ENCODE peak calls at places on chromosomes 3 and 15, in five cellular contexts. Y is body of pancreas, R is upper lobe of right lung, A is tibial artery, Z is fibroblast of lung. P is an unnamed sample.
A peak's percentile ranks its signal among the peaks of the same experiment; 100 is the strongest.

GRCh38 chr3:189563841-189564563 is 67.2 kb upstream of the TP63 start:
- DNase-seq in Y (no peak), R (no peak), A (no peak), Z (peak; percentile 97), P (peak; percentile 56)

GRCh38 chr3:40464339-40465110 is 7.4 kb downstream of the RPL14 start:
- DNase-seq in Y (no peak), R (no peak), A (no peak), Z (no peak), P (no peak)

GRCh38 chr3:9079674-9080073 is 116.4 kb upstream of the RAD18 start:
- DNase-seq in Y (no peak), R (no peak), A (no peak), Z (no peak), P (no peak)

GRCh38 chr15:75663931-75664421 is 16.3 kb downstream of the SNX33 start:
- DNase-seq in Y (peak; percentile 45), R (no peak), A (no peak), Z (no peak), P (no peak)

GRCh38 chr3:197487911-197488391 is 67.8 kb downstream of the BDH1 start:
- DNase-seq in Y (no peak), R (no peak), A (no peak), Z (peak; percentile 99), P (peak; percentile 88)

GRCh38 chr3:59764131-59764530 is 714.3 kb upstream of the CFAP20DC start:
- DNase-seq in Y (no peak), R (no peak), A (no peak), Z (peak; percentile 39), P (no peak)

GRCh38 chr3:142997330-142997729 is 4.0 kb upstream of the U2SURP start:
- DNase-seq in Y (no peak), R (no peak), A (no peak), Z (peak; percentile 36), P (peak; percentile 32)

GRCh38 chr15:69060744-69061143 is 46.2 kb downstream of the NOX5 start:
- DNase-seq in Y (no peak), R (no peak), A (no peak), Z (no peak), P (no peak)

GRCh38 chr15:19973718-19974117 is 567.9 kb downstream of the GOLGA6L6 start:
- DNase-seq in Y (no peak), R (no peak), A (no peak), Z (no peak), P (no peak)

GRCh38 chr3:76096836-76097587 is 311.7 kb upstream of the ZNF717 start:
- DNase-seq in Y (no peak), R (no peak), A (no peak), Z (peak; percentile 33), P (no peak)

GRCh38 chr15:39720721-39721611 is 61.7 kb downstream of the FSIP1 start:
- DNase-seq in Y (no peak), R (no peak), A (no peak), Z (peak; percentile 91), P (peak; percentile 75)

GRCh38 chr3:171514466-171514865 is 54.3 kb upstream of the TNIK start:
- DNase-seq in Y (no peak), R (no peak), A (no peak), Z (no peak), P (no peak)

GRCh38 chr3:146133436-146133835 is 27.5 kb downstream of the PLOD2 start:
- DNase-seq in Y (no peak), R (no peak), A (no peak), Z (peak; percentile 53), P (no peak)

GRCh38 chr15:66739287-66739686 is 37.3 kb downstream of the SMAD6 start:
- DNase-seq in Y (no peak), R (peak; percentile 43), A (no peak), Z (no peak), P (no peak)

GRCh38 chr15:72948662-72949061 is 103.6 kb upstream of the NEO1 start:
- DNase-seq in Y (no peak), R (no peak), A (no peak), Z (no peak), P (no peak)

GRCh38 chr15:74402873-74403589 is 30.7 kb downstream of the SEMA7A start:
- DNase-seq in Y (no peak), R (no peak), A (no peak), Z (no peak), P (no peak)

GRCh38 chr3:182959474-182960350 is 20.6 kb downstream of the DCUN1D1 start:
- DNase-seq in Y (no peak), R (no peak), A (no peak), Z (no peak), P (no peak)

GRCh38 chr3:2061360-2061759 is 37.3 kb upstream of the CNTN4 start:
- DNase-seq in Y (no peak), R (no peak), A (no peak), Z (no peak), P (no peak)

GRCh38 chr15:63030101-63030528 is 12.4 kb upstream of the TPM1 start:
- DNase-seq in Y (no peak), R (no peak), A (peak; percentile 84), Z (peak; percentile 62), P (peak; percentile 52)

GRCh38 chr15:81168680-81169079 is 28.0 kb upstream of the IL16 start:
- DNase-seq in Y (no peak), R (no peak), A (no peak), Z (no peak), P (no peak)

GRCh38 chr15:101250331-101250730 is 1.5 kb downstream of the CHSY1 start:
- DNase-seq in Y (no peak), R (no peak), A (no peak), Z (peak; percentile 90), P (peak; percentile 73)

GRCh38 chr15:101252836-101253235 is 988 bp upstream of the CHSY1 start:
- DNase-seq in Y (no peak), R (no peak), A (no peak), Z (no peak), P (no peak)

GRCh38 chr15:101254157-101255065 is 2.6 kb upstream of the CHSY1 start:
- DNase-seq in Y (no peak), R (no peak), A (no peak), Z (no peak), P (no peak)

GRCh38 chr15:101250931-101251829 is 668 bp downstream of the CHSY1 start:
- DNase-seq in Y (peak; percentile 44), R (no peak), A (peak; percentile 74), Z (peak; percentile 50), P (no peak)

GRCh38 chr15:101251830-101252820 is at the start of gene CHSY1:
- DNase-seq in Y (peak; percentile 89), R (peak; percentile 97), A (peak; percentile 96), Z (peak; percentile 94), P (peak; percentile 96)
- TF ChIP-seq CTCF in Y (no peak), R (peak; percentile 19), A (peak; percentile 10), Z (no peak), P (peak; percentile 8)

GRCh38 chr15:27985099-27985498 is 114.0 kb downstream of the OCA2 start:
- DNase-seq in Y (no peak), R (no peak), A (no peak), Z (no peak), P (no peak)

GRCh38 chr15:27989428-27989827 is 109.7 kb downstream of the OCA2 start:
- DNase-seq in Y (no peak), R (no peak), A (no peak), Z (no peak), P (no peak)

GRCh38 chr15:27977656-27978055 is 121.5 kb downstream of the OCA2 start:
- DNase-seq in Y (no peak), R (no peak), A (no peak), Z (peak; percentile 29), P (no peak)

GRCh38 chr15:27983496-27983895 is 115.6 kb downstream of the OCA2 start:
- DNase-seq in Y (no peak), R (no peak), A (no peak), Z (no peak), P (no peak)
- H3K4me3 ChIP-seq in Y (no peak overlapping the region), R (no peak overlapping the region), A (no peak overlapping the region), Z (no peak overlapping the region), P (no peak overlapping the region)

GRCh38 chr15:93086791-93087190 is 2.2 kb downstream of the RGMA start:
- DNase-seq in Y (no peak), R (no peak), A (no peak), Z (no peak), P (no peak)

GRCh38 chr15:93088981-93089854 is at the start of gene RGMA:
- DNase-seq in Y (peak; percentile 25), R (peak; percentile 66), A (no peak), Z (no peak), P (no peak)

GRCh38 chr15:93089855-93090305 is 869 bp upstream of the RGMA start:
- DNase-seq in Y (no peak), R (no peak), A (no peak), Z (no peak), P (no peak)

GRCh38 chr15:93088200-93088980 is 621 bp downstream of the RGMA start:
- DNase-seq in Y (peak; percentile 34), R (peak; percentile 70), A (no peak), Z (peak; percentile 18), P (no peak)

GRCh38 chr15:93087825-93088199 is 1.2 kb downstream of the RGMA start:
- DNase-seq in Y (peak; percentile 82), R (peak; percentile 82), A (peak; percentile 86), Z (peak; percentile 44), P (peak; percentile 64)
- TF ChIP-seq CTCF in Y (peak; percentile 96), R (peak; percentile 86), A (peak; percentile 86), Z (peak; percentile 73), P (peak; percentile 84)

GRCh38 chr3:152779649-152780048 is 55.3 kb upstream of the P2RY1 start:
- DNase-seq in Y (no peak), R (no peak), A (no peak), Z (peak; percentile 65), P (no peak)
- H3K4me3 ChIP-seq in Y (no peak overlapping the region), R (no peak overlapping the region), A (no peak overlapping the region), Z (no peak overlapping the region), P (no peak overlapping the region)

DNA sequence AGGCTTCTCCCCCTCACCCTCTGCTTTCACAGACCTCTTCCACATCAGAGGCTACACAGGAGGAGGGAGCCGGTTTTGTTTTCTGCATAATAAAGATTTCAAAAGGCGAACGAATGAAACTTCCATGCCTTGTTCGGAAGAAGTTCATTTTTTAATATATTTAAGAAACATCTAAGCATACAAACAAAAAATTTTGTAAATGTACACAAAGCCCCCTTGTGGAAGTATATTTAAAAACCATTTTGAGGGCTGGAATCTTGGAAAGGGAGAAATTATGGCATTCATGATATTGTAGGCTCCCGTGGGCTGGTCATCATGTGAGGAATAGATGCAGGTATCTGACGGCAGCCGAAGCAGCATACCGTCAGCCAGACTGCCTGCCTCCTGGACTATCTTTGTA is 90.4 kb downstream of the MECOM start:
- DNase-seq in Y (no peak), R (no peak), A (no peak), Z (no peak), P (no peak)
- TF ChIP-seq CTCF in Y (no peak), R (no peak), A (no peak), Z (no peak), P (no peak)

DNA sequence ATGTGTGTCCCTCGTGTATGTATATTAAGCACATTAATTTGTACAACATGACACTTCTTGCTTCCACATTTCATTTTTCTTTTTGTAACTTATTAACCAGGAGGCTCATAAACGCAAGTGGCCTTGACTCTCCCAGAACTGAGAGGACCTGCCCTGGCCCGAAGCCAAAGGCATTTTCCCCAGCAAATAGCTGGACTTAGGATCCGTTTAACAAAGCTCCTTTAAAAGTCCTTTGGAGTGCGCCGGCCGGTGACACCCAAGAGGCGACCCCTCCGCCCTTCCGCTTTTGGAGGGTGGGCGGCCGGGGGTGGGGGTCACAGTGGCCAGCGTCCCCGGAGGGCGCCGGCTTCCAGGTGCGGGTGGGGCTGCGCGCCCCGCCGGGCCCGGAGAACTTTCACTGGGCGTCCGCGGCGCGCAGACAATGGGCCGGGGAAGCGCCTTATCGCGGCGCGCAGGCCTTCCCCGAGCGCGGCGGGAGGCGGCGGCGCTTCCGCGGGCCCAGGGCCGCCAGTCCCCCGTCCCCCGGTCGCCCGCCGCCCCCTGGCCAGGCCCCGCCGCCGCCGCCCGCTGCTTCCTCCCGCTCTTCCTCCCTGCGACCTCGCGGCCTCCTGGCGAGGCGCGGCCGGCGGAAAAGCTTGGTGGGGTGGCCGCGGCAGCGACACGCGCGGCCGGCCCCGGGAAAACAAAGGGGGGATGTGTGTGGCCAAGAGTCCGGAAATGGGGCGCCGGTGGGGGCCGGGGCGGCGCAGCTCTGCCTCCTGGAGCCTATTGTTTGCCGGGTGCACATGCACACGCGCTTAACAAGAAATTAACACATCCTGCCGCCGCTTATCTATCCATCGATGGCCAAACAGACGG is 613.4 kb downstream of the MCTP2 start:
- DNase-seq in Y (peak; percentile 84), R (peak; percentile 87), A (peak; percentile 71), Z (peak; percentile 59), P (peak; percentile 16)
- H3K4me3 ChIP-seq in Y (peak overlapping the region; percentile 14), R (peak overlapping the region; percentile 45), A (peak overlapping the region; percentile 51), Z (peak overlapping the region; percentile 31), P (peak overlapping the region; percentile 26)

P was measured in fibroblast of villous mesenchyme.